ENCODE peak calls at places on chromosomes 7 and 10, in seven cellular contexts. A is heart left ventricle, I is retinal pigment epithelial cell, N is fibroblast of pulmonary artery, X is fibroblast of mammary gland, P is brain microvascular endothelial cell, V is neural crest cell. S is an unnamed sample.

GRCh38 chr7:70700935-70701425 is 431.0 kb upstream of the GALNT17 start:
- DNase-seq in A (no peak), I (no peak), N (no peak), X (no peak), P (no peak), V (no peak), S (no peak)

GRCh38 chr10:70379581-70380176 is 2.7 kb downstream of the LRRC20 start:
- DNase-seq in A (no peak), I (no peak), N (no peak), X (peak), P (peak), V (no peak), S (no peak)

GRCh38 chr7:143049380-143049779 is 2.8 kb upstream of the OR6V1 start:
- DNase-seq in A (peak), I (no peak), N (peak), X (peak), P (no peak), V (no peak), S (no peak)

GRCh38 chr7:157817433-157817832 is 480.6 kb downstream of the DNAJB6 start:
- DNase-seq in A (no peak), I (no peak), N (no peak), X (no peak), P (no peak), V (no peak), S (no peak)

GRCh38 chr7:132251327-132251659 is 325.0 kb downstream of the PLXNA4 start:
- DNase-seq in A (peak), I (peak), N (no peak), X (no peak), P (no peak), V (peak), S (no peak)

GRCh38 chr7:11212080-11212711 is 238.5 kb downstream of the PHF14 start:
- DNase-seq in A (peak), I (no peak), N (peak), X (peak), P (peak), V (peak), S (peak)

GRCh38 chr10:118278649-118279048 is 63.5 kb downstream of the FAM204A start:
- DNase-seq in A (no peak), I (no peak), N (peak), X (no peak), P (no peak), V (no peak), S (peak)

GRCh38 chr10:97367126-97367649 is 32.7 kb upstream of the FRAT2 start:
- DNase-seq in A (peak), I (no peak), N (no peak), X (no peak), P (no peak), V (no peak), S (no peak)

GRCh38 chr7:118478931-118479330 is 254.4 kb downstream of the ANKRD7 start:
- DNase-seq in A (no peak), I (no peak), N (no peak), X (no peak), P (no peak), V (no peak), S (no peak)

GRCh38 chr7:69129524-69129923 is 468.8 kb upstream of the AUTS2 start:
- DNase-seq in A (no peak), I (no peak), N (no peak), X (no peak), P (no peak), V (no peak), S (no peak)

GRCh38 chr7:15839415-15840100 is 153.1 kb upstream of the MEOX2 start:
- DNase-seq in A (peak), I (no peak), N (peak), X (peak), P (peak), V (peak), S (no peak)

GRCh38 chr10:44985175-44985681 is 6.6 kb upstream of the DEPP1 start:
- DNase-seq in A (peak), I (no peak), N (peak), X (no peak), P (peak), V (no peak), S (no peak)

GRCh38 chr10:44982496-44982895 is 3.9 kb upstream of the DEPP1 start:
- DNase-seq in A (peak), I (no peak), N (no peak), X (no peak), P (no peak), V (no peak), S (no peak)

GRCh38 chr10:44984671-44985101 is 6.1 kb upstream of the DEPP1 start:
- DNase-seq in A (peak), I (no peak), N (no peak), X (no peak), P (no peak), V (no peak), S (no peak)

GRCh38 chr10:44983066-44983894 is 4.7 kb upstream of the DEPP1 start:
- DNase-seq in A (peak), I (no peak), N (no peak), X (no peak), P (no peak), V (no peak), S (no peak)

DNA sequence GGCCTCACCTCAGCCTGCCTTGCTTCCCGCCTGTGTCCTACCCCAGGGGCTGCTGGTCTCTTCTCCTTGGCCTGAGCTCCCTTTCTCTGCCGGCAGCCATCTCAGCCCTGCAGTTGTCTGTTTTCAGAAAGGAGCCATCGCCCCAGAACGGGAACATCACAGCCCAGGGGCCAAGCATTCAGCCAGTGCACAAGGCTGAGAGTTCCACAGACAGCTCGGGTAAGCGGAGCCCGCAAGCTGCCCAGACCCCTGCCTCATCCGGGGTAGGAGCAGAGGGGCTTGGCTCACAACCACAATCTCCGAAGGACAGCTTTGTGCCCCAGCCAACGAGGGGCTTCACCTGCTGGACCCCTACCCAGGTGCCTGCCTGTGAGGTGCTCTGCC is 5.3 kb upstream of the DEPP1 start:
- DNase-seq in A (no peak), I (no peak), N (no peak), X (no peak), P (no peak), V (no peak), S (no peak)
- TF ChIP-seq CTCF in A (no peak), I (no peak), N (no peak), X (no peak), P (no peak), V (no peak), S (no peak)

GRCh38 chr10:133236411-133237240 is 1.0 kb upstream of the VENTX start:
- DNase-seq in A (no peak), I (no peak), N (no peak), X (no peak), P (no peak), V (no peak), S (no peak)
- TF ChIP-seq CTCF in A (no peak), I (no peak), N (no peak), X (no peak), P (no peak), V (no peak), S (no peak)

DNA sequence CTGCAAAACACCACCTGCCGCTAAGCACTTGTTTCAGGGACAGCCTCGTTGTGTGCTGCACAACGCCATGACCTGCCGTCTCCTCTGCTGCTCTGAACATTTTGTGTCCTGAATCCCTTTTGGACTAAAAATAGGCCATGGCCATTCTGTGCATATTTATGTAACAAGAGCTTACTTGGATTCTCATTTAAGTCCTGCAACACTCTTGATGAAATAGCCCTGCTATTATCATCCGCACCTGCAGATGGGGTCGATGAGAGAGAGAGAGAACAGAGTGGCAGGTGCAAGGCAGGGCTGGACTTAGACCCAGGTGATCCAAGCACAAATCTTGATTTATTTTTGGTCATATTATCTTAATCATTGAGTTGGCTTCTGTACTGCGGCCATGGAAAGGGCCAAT is 121.2 kb upstream of the PRKCQ start:
- DNase-seq in A (no peak), I (no peak), N (no peak), X (no peak), P (no peak), V (no peak), S (no peak)
- TF ChIP-seq CTCF in A (peak), I (peak), N (no peak), X (no peak), P (peak), V (no peak), S (no peak)

DNA sequence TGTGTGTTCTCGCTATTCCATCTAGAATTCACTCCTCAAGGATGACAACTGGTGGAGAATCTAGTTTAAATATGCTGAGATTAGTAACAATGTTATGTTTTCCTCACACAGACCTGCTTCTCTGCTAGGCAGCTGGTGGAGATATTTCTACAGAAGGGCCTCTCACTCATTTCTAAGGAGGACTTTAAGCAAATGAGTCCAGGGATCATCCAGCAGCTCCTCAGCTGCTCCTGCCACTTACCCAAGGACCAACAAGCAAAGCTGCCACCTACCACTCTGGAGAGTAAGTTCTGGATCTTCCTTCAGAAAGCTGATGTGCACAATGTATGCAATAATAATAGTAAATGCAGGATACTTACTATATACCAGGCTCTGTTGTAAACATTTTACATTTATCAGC is 29.5 kb downstream of the SLC39A12 start:
- DNase-seq in A (no peak), I (no peak), N (no peak), X (no peak), P (no peak), V (no peak), S (no peak)
- TF ChIP-seq CTCF in A (no peak), I (no peak), N (no peak), X (no peak), P (no peak), V (no peak), S (no peak)

DNA sequence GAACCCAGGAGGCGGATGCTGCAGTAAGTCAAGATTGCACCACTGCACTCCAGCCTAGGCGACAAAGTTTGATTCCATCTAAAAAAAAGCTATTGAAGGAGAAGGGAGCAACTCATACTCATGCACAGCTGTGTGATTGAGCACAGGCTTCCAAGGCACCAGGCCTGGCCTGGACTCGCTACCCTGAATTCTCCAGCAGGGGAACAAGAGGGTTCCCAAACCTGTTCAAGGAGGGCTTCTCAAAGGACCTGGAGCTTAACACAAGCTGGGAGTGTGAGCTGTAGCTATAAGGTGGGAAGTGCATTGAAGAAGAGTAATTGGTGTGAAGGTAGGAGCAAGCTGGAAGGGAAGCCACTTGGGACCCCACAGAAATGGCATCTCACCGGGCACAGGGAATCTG is 15.1 kb upstream of the DDIT4 start:
- DNase-seq in A (no peak), I (no peak), N (no peak), X (no peak), P (no peak), V (no peak), S (no peak)
- TF ChIP-seq CTCF in A (no peak), I (no peak), N (no peak), X (no peak), P (peak), V (no peak), S (no peak)